ENCODE peak calls at places on chromosome 6, in five cellular contexts. One of them, this sample, is unnamed.
A peak's percentile ranks its signal among the peaks of the same experiment; 100 is the strongest.

GRCh38 chr6:15520616-15521203 is 142.1 kb downstream of the DTNBP1 start:
- DNase-seq in PC-9: no peak
- DNase-seq in hepatocyte: no peak
- DNase-seq in heart left ventricle: no peak
- DNase-seq in GM23338: no peak
- DNase-seq in this sample: peak; percentile 41

GRCh38 chr6:149128489-149129145 is 188.9 kb upstream of the TAB2 start:
- DNase-seq in hepatocyte: no peak
- DNase-seq in PC-9: no peak
- DNase-seq in GM23338: no peak
- DNase-seq in heart left ventricle: no peak
- DNase-seq in this sample: no peak

GRCh38 chr6:126682440-126682839 is 342.5 kb downstream of the CENPW start:
- DNase-seq in heart left ventricle: no peak
- DNase-seq in GM23338: no peak
- DNase-seq in PC-9: no peak
- DNase-seq in hepatocyte: no peak
- DNase-seq in this sample: no peak

GRCh38 chr6:111600154-111600553 is 5.5 kb downstream of the TRAF3IP2 start:
- DNase-seq in PC-9: no peak
- DNase-seq in GM23338: no peak
- DNase-seq in heart left ventricle: no peak
- DNase-seq in hepatocyte: no peak
- DNase-seq in this sample: no peak

GRCh38 chr6:114339706-114340105 is 3.1 kb downstream of the HS3ST5 start:
- DNase-seq in PC-9: no peak
- DNase-seq in GM23338: no peak
- DNase-seq in hepatocyte: no peak
- DNase-seq in heart left ventricle: no peak
- DNase-seq in this sample: no peak

GRCh38 chr6:122788663-122789062 is 395 bp upstream of the SMPDL3A start:
- DNase-seq in hepatocyte: no peak
- DNase-seq in heart left ventricle: no peak
- DNase-seq in PC-9: no peak
- DNase-seq in GM23338: peak; percentile 13
- DNase-seq in this sample: no peak

GRCh38 chr6:36968266-36968977 is 13.9 kb downstream of the PI16 start:
- DNase-seq in GM23338: no peak
- DNase-seq in heart left ventricle: no peak
- DNase-seq in PC-9: no peak
- DNase-seq in hepatocyte: no peak
- DNase-seq in this sample: no peak

GRCh38 chr6:36493859-36494258 is 51.1 kb downstream of the KCTD20 start:
- DNase-seq in heart left ventricle: no peak
- DNase-seq in PC-9: no peak
- DNase-seq in GM23338: peak; percentile 30
- DNase-seq in hepatocyte: no peak
- DNase-seq in this sample: no peak

GRCh38 chr6:34053721-34054120 is 92.2 kb downstream of the GRM4 start:
- DNase-seq in PC-9: peak; percentile 25
- DNase-seq in heart left ventricle: no peak
- DNase-seq in hepatocyte: no peak
- DNase-seq in GM23338: peak; percentile 59
- DNase-seq in this sample: peak; percentile 78

GRCh38 chr6:79313254-79313653 is 78.8 kb upstream of the HMGN3 start:
- DNase-seq in hepatocyte: peak; percentile 65
- DNase-seq in heart left ventricle: no peak
- DNase-seq in PC-9: peak; percentile 37
- DNase-seq in GM23338: peak; percentile 17
- DNase-seq in this sample: no peak

GRCh38 chr6:53310751-53311585 is 37.8 kb downstream of the ELOVL5 start:
- DNase-seq in heart left ventricle: no peak
- DNase-seq in hepatocyte: no peak
- DNase-seq in GM23338: no peak
- DNase-seq in PC-9: no peak
- DNase-seq in this sample: no peak

GRCh38 chr6:53313784-53314382 is 34.9 kb downstream of the ELOVL5 start:
- DNase-seq in heart left ventricle: no peak
- DNase-seq in hepatocyte: no peak
- DNase-seq in PC-9: no peak
- DNase-seq in GM23338: no peak
- DNase-seq in this sample: no peak

GRCh38 chr6:53311586-53311935 is 37.2 kb downstream of the ELOVL5 start:
- DNase-seq in heart left ventricle: no peak
- DNase-seq in PC-9: no peak
- DNase-seq in GM23338: no peak
- DNase-seq in hepatocyte: no peak
- DNase-seq in this sample: no peak

GRCh38 chr6:53309897-53310291 is 38.9 kb downstream of the ELOVL5 start:
- DNase-seq in GM23338: no peak
- DNase-seq in hepatocyte: no peak
- DNase-seq in heart left ventricle: no peak
- DNase-seq in PC-9: no peak
- DNase-seq in this sample: no peak

DNA sequence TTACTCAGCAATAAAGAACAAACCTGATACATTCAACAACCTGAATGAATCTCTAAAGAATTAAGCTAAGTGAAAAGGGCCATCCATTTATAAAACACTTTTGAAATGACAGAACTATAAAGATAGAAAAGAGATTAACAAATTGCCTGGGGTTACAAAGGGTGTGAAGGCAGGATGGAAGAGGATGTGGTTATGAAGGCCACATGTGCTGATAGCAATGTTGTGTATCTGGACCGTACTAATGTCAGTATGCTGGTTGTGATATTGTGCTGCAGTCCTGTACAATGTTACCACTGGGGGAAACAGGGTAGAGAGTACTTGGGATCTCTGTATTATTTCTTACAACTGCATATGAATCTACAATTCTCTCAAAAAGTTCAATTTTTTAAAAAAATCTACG is 36.4 kb downstream of the ELOVL5 start:
- DNase-seq in GM23338: no peak
- DNase-seq in hepatocyte: no peak
- DNase-seq in heart left ventricle: no peak
- DNase-seq in PC-9: no peak
- DNase-seq in this sample: no peak
- TF ChIP-seq CTCF in GM23338: no peak
- TF ChIP-seq CTCF in hepatocyte: no peak
- TF ChIP-seq CTCF in heart left ventricle: no peak
- TF ChIP-seq CTCF in PC-9: no peak
- TF ChIP-seq CTCF in this sample: no peak

GRCh38 chr6:157436944-157437336 is 56.0 kb downstream of the ZDHHC14 start:
- DNase-seq in hepatocyte: no peak
- DNase-seq in PC-9: no peak
- DNase-seq in heart left ventricle: no peak
- DNase-seq in GM23338: no peak
- DNase-seq in this sample: no peak
- H3K4me1 ChIP-seq in hepatocyte: peaks cover 17% of the 10 kb centered on the region
- H3K4me1 ChIP-seq in PC-9: no peaks in the 10 kb centered on the region
- H3K4me1 ChIP-seq in heart left ventricle: peaks cover 71% of the 10 kb centered on the region
- H3K4me1 ChIP-seq in GM23338: peaks cover 18% of the 10 kb centered on the region
- H3K4me1 ChIP-seq in this sample: no peaks in the 10 kb centered on the region

DNA sequence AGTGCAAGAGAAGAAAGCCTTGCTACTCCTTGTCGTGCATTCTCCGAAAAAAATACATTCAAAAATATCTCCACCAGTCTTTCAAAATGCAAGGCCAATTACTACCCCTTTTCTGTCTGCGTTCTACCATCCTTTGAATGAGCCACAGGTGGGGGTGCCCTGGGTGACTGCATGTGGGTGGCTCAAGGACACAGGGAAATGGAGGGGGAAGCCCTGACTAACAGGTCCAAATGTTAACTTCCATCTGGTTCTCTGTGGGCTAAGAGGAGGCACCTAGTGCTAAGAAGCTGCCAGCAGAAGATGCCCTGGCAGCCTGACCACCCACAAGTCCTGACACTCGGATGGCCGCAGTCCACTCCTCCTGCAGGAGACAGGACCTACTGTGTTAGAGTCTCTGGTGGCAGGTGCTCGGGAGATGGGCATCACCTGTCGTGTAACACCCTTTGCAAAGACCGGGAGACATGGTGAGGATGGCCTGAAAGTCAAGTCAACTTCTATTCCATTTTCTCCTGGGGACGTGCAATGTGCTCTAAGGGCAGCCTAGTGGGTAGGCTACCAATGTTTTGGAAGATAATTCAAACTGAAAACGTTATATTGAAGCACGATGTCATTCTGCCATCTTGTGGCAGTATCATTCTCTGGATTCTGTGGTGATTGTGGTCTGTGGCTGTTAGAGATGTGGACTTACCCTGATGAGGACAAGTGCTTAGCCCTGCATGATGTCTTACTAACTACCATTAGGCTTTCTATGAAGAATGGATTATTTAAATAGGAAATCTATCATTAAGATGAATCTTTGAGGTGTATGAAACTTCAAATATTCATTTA is 27.4 kb upstream of the IGF2R start:
- DNase-seq in hepatocyte: peak; percentile 24
- DNase-seq in GM23338: peak; percentile 43
- DNase-seq in heart left ventricle: no peak
- DNase-seq in PC-9: no peak
- DNase-seq in this sample: no peak
- TF ChIP-seq CTCF in hepatocyte: peak; percentile 57
- TF ChIP-seq CTCF in GM23338: peak; percentile 72
- TF ChIP-seq CTCF in heart left ventricle: peak; percentile 48
- TF ChIP-seq CTCF in PC-9: peak; percentile 36
- TF ChIP-seq CTCF in this sample: peak; percentile 68

GRCh38 chr6:106975699-106976032 is 1.1 kb upstream of the CD24 start:
- DNase-seq in PC-9: no peak
- DNase-seq in GM23338: peak; percentile 62
- DNase-seq in heart left ventricle: no peak
- DNase-seq in hepatocyte: no peak
- DNase-seq in this sample: no peak

GRCh38 chr6:106973841-106974336 is 640 bp downstream of the CD24 start:
- DNase-seq in GM23338: peak; percentile 32
- DNase-seq in PC-9: peak; percentile 44
- DNase-seq in heart left ventricle: no peak
- DNase-seq in hepatocyte: peak; percentile 50
- DNase-seq in this sample: peak; percentile 72

GRCh38 chr6:106974337-106974998 is at the start of gene CD24:
- DNase-seq in hepatocyte: peak; percentile 91
- DNase-seq in heart left ventricle: peak; percentile 66
- DNase-seq in GM23338: peak; percentile 81
- DNase-seq in PC-9: peak; percentile 80
- DNase-seq in this sample: peak; percentile 92

GRCh38 chr6:106976270-106976669 is 1.7 kb upstream of the CD24 start:
- DNase-seq in PC-9: peak; percentile 37
- DNase-seq in GM23338: no peak
- DNase-seq in heart left ventricle: no peak
- DNase-seq in hepatocyte: peak; percentile 38
- DNase-seq in this sample: no peak

GRCh38 chr6:106974999-106975698 is 620 bp upstream of the CD24 start:
- DNase-seq in GM23338: peak; percentile 68
- DNase-seq in hepatocyte: peak; percentile 80
- DNase-seq in heart left ventricle: peak; percentile 70
- DNase-seq in PC-9: peak; percentile 77
- DNase-seq in this sample: peak; percentile 87
- H3K4me1 ChIP-seq in GM23338: peaks cover 20% of the 10 kb centered on the region
- H3K4me1 ChIP-seq in hepatocyte: peaks cover 18% of the 10 kb centered on the region
- H3K4me1 ChIP-seq in heart left ventricle: peaks cover 16% of the 10 kb centered on the region
- H3K4me1 ChIP-seq in PC-9: peaks cover 14% of the 10 kb centered on the region
- H3K4me1 ChIP-seq in this sample: no peaks in the 10 kb centered on the region

GRCh38 chr6:17987576-17988421 is at the start of gene KIF13A:
- DNase-seq in PC-9: peak; percentile 69
- DNase-seq in GM23338: peak; percentile 68
- DNase-seq in hepatocyte: peak; percentile 84
- DNase-seq in heart left ventricle: peak; percentile 88
- DNase-seq in this sample: peak; percentile 79
- TF ChIP-seq CTCF in PC-9: no peak
- TF ChIP-seq CTCF in GM23338: no peak
- TF ChIP-seq CTCF in hepatocyte: peak; percentile 15
- TF ChIP-seq CTCF in heart left ventricle: peak; percentile 33
- TF ChIP-seq CTCF in this sample: peak; percentile 53

DNA sequence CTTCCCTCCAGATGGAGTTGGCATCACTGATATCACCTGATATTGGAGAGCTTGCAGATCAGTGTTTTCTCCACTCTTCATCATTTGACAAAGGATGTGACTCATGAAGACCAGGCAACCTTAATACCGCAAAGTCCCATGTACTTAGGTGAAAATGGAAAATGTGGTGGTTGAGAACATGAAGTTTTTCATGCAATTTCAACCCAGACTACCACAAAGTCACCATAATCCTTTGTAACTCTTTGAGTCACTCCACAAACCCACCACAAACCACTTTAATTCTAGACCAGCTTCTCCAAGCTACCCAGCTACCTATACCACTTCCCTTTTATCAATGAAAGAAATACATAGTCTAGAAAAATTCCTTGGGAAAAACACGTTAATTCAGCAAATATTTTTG is 7.1 kb downstream of the NHLRC1 start:
- DNase-seq in hepatocyte: no peak
- DNase-seq in heart left ventricle: no peak
- DNase-seq in GM23338: no peak
- DNase-seq in PC-9: no peak
- DNase-seq in this sample: no peak
- H3K4me1 ChIP-seq in hepatocyte: no peaks in the 10 kb centered on the region
- H3K4me1 ChIP-seq in heart left ventricle: no peaks in the 10 kb centered on the region
- H3K4me1 ChIP-seq in GM23338: no peaks in the 10 kb centered on the region
- H3K4me1 ChIP-seq in PC-9: no peaks in the 10 kb centered on the region
- H3K4me1 ChIP-seq in this sample: no peaks in the 10 kb centered on the region

GRCh38 chr6:166929534-166930189 is 26.7 kb downstream of the RNASET2 start:
- DNase-seq in hepatocyte: no peak
- DNase-seq in heart left ventricle: no peak
- DNase-seq in GM23338: no peak
- DNase-seq in PC-9: no peak
- DNase-seq in this sample: no peak
- TF ChIP-seq CTCF in hepatocyte: no peak
- TF ChIP-seq CTCF in heart left ventricle: no peak
- TF ChIP-seq CTCF in GM23338: peak; percentile 15
- TF ChIP-seq CTCF in PC-9: peak; percentile 32
- TF ChIP-seq CTCF in this sample: peak; percentile 60

DNA sequence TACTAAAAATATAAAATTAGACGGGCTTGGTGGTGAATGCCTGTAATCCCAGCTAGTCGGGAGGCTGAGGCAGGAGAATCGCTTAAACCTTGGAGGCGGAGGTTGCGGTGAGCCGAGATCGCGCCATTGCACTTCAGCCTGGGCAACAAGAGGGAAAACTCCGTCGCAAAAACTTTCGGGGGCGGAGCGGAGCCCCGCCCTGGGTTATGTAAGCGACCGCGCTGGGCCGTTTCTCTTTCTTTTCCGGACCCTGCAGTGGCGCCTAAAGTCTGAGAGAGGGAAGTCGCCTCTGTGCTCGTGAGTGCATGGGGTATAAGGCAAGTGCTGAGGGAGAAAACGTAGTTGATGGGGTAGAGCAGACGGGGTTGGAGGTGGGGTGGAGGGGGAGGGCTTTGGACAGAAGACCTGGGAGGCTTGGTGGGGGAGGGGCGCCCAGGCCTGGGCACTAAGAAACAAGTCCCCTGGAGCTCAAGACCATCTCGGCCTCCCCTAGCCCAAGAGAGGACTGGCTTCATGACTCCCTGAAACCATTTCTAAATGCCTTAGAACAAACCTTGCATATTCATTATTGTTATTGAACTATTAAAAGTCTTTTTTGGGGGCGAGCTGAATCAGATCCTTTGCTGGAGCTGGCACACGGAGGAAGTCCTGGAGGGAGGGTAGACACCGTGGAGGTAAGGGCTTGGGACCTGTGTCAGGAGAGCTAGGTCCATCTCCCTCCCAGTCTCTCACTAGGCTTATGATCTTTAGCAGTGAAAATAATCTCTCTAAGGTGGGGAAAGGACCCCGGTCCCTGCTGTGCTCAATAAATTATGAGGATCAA is 2.7 kb upstream of the MICA start:
- DNase-seq in hepatocyte: peak; percentile 83
- DNase-seq in heart left ventricle: peak; percentile 91
- DNase-seq in PC-9: peak; percentile 47
- DNase-seq in GM23338: peak; percentile 84
- DNase-seq in this sample: peak; percentile 84
- H3K4me1 ChIP-seq in hepatocyte: peaks cover 22% of the 10 kb centered on the region
- H3K4me1 ChIP-seq in heart left ventricle: peaks cover 58% of the 10 kb centered on the region
- H3K4me1 ChIP-seq in PC-9: peaks cover 10% of the 10 kb centered on the region
- H3K4me1 ChIP-seq in GM23338: peaks cover 24% of the 10 kb centered on the region
- H3K4me1 ChIP-seq in this sample: no peaks in the 10 kb centered on the region

GRCh38 chr6:2999621-3000455 is at the start of gene NQO2:
- DNase-seq in heart left ventricle: peak; percentile 97
- DNase-seq in hepatocyte: peak; percentile 96
- DNase-seq in GM23338: peak; percentile 95
- DNase-seq in PC-9: peak; percentile 91
- DNase-seq in this sample: peak; percentile 99
- TF ChIP-seq CTCF in heart left ventricle: no peak
- TF ChIP-seq CTCF in hepatocyte: no peak
- TF ChIP-seq CTCF in GM23338: no peak
- TF ChIP-seq CTCF in PC-9: no peak
- TF ChIP-seq CTCF in this sample: no peak

This sample was measured in endodermal cell.